ENCODE peak calls at places on chromosomes 2 and 18, in ten cellular contexts. A is iPS-NIHi11; F is amniotic epithelial cell; H is iPS DF 6.9; S is right lobe of liver; Z is left lung; Q is stimulated activated CD8-positive, alpha-beta memory T cell treated with anti-CD3 and anti-CD28 coated beads, Interleukin-12 subunit alpha, Interleukin-12 subunit beta, amount 100 ng/mL, for 1 hour; K is NCI-H2081; V is RCC 7860; M is naive thymus-derived CD4-positive, alpha-beta T cell. R is an unnamed sample.

GRCh38 chr18:52499018-52499417 is 159.0 kb downstream of the DCC start:
- DNase-seq in A (no peak), F (no peak), H (no peak), S (no peak), Z (no peak), Q (no peak), K (peak), V (peak), M (no peak), R (no peak)

GRCh38 chr18:41745166-41746049 is 209.6 kb upstream of the PIK3C3 start:
- DNase-seq in A (peak), F (peak), H (no peak), S (peak), Z (no peak), Q (no peak), K (peak), V (peak), M (no peak), R (peak)

GRCh38 chr18:11981633-11982366 is 493 bp downstream of the IMPA2 start:
- DNase-seq in A (no peak), F (no peak), H (no peak), S (peak), Z (peak), Q (no peak), K (peak), V (no peak), M (peak), R (no peak)

GRCh38 chr2:239985356-239985755 is 39.8 kb downstream of the NDUFA10 start:
- DNase-seq in A (no peak), F (peak), H (no peak), S (no peak), Z (no peak), Q (no peak), K (no peak), V (no peak), M (no peak), R (no peak)

GRCh38 chr2:86453838-86454237 is 12.7 kb downstream of the KDM3A start:
- DNase-seq in A (no peak), F (peak), H (no peak), S (no peak), Z (no peak), Q (no peak), K (peak), V (no peak), M (no peak), R (peak)

GRCh38 chr2:63047534-63048281 is 2.9 kb upstream of the OTX1 start:
- DNase-seq in A (no peak), F (no peak), H (no peak), S (no peak), Z (peak), Q (no peak), K (no peak), V (no peak), M (no peak), R (no peak)

GRCh38 chr18:46660955-46661749 is 4.1 kb upstream of the LOXHD1 start:
- DNase-seq in A (peak), F (peak), H (peak), S (no peak), Z (no peak), Q (no peak), K (peak), V (no peak), M (no peak), R (no peak)

GRCh38 chr2:45820048-45820447 is 168.6 kb downstream of the PRKCE start:
- DNase-seq in A (no peak), F (no peak), H (no peak), S (no peak), Z (no peak), Q (no peak), K (no peak), V (no peak), M (no peak), R (no peak)

GRCh38 chr2:238926761-238927611 is 79.1 kb downstream of the TWIST2 start:
- DNase-seq in A (no peak), F (no peak), H (no peak), S (peak), Z (no peak), Q (no peak), K (no peak), V (no peak), M (no peak), R (no peak)

GRCh38 chr2:28447943-28448737 is 47.7 kb upstream of the PLB1 start:
- DNase-seq in A (no peak), F (peak), H (no peak), S (no peak), Z (no peak), Q (no peak), K (no peak), V (peak), M (no peak), R (no peak)

GRCh38 chr2:127615511-127616166 is 30.3 kb upstream of the GPR17 start:
- DNase-seq in A (no peak), F (no peak), H (no peak), S (no peak), Z (no peak), Q (no peak), K (no peak), V (no peak), M (no peak), R (no peak)

GRCh38 chr2:188114014-188114413 is 177.7 kb upstream of the GULP1 start:
- DNase-seq in A (no peak), F (peak), H (no peak), S (no peak), Z (no peak), Q (no peak), K (no peak), V (no peak), M (no peak), R (no peak)

GRCh38 chr2:18432999-18433398 is 127.5 kb downstream of the RDH14 start:
- DNase-seq in A (no peak), F (peak), H (no peak), S (no peak), Z (no peak), Q (no peak), K (no peak), V (no peak), M (no peak), R (no peak)

GRCh38 chr2:163553601-163554000 is 182.2 kb downstream of the FIGN start:
- DNase-seq in A (no peak), F (no peak), H (no peak), S (no peak), Z (no peak), Q (no peak), K (peak), V (peak), M (no peak), R (no peak)

GRCh38 chr2:598043-598802 is 79.0 kb downstream of the TMEM18 start:
- DNase-seq in A (no peak), F (no peak), H (no peak), S (no peak), Z (no peak), Q (no peak), K (no peak), V (peak), M (no peak), R (no peak)

GRCh38 chr2:16798472-16798871 is 132.8 kb upstream of the CYRIA start:
- DNase-seq in A (no peak), F (no peak), H (no peak), S (no peak), Z (no peak), Q (no peak), K (no peak), V (no peak), M (no peak), R (no peak)

GRCh38 chr2:194346189-194346588 is 1310.8 kb upstream of the SLC39A10 start:
- DNase-seq in A (no peak), F (no peak), H (no peak), S (no peak), Z (no peak), Q (no peak), K (peak), V (no peak), M (no peak), R (peak)

GRCh38 chr2:67237288-67237687 is 159.8 kb upstream of the ETAA1 start:
- DNase-seq in A (no peak), F (no peak), H (no peak), S (no peak), Z (no peak), Q (no peak), K (no peak), V (no peak), M (no peak), R (peak)

GRCh38 chr2:85064927-85065630 is 68.1 kb upstream of the TCF7L1 start:
- DNase-seq in A (peak), F (no peak), H (no peak), S (no peak), Z (no peak), Q (no peak), K (no peak), V (no peak), M (no peak), R (peak)

GRCh38 chr2:8122506-8122898 is 559.4 kb upstream of the ID2 start:
- DNase-seq in A (no peak), F (no peak), H (no peak), S (no peak), Z (no peak), Q (no peak), K (no peak), V (no peak), M (no peak), R (no peak)

GRCh38 chr2:159908623-159909022 is 110.6 kb upstream of the CD302 start:
- DNase-seq in A (no peak), F (no peak), H (no peak), S (no peak), Z (no peak), Q (no peak), K (no peak), V (no peak), M (no peak), R (no peak)

GRCh38 chr2:181300600-181301291 is 156.4 kb upstream of the ITGA4 start:
- DNase-seq in A (no peak), F (peak), H (no peak), S (no peak), Z (no peak), Q (no peak), K (no peak), V (no peak), M (peak), R (no peak)

GRCh38 chr2:19911799-19912509 is 10.2 kb upstream of the TTC32 start:
- DNase-seq in A (no peak), F (peak), H (no peak), S (no peak), Z (no peak), Q (no peak), K (no peak), V (peak), M (no peak), R (no peak)

GRCh38 chr18:62732631-62733030 is 17.3 kb downstream of the PHLPP1 start:
- DNase-seq in A (no peak), F (peak), H (no peak), S (no peak), Z (no peak), Q (no peak), K (no peak), V (no peak), M (no peak), R (no peak)

GRCh38 chr2:74028290-74028689 is 43.6 kb downstream of the TET3 start:
- DNase-seq in A (no peak), F (no peak), H (no peak), S (no peak), Z (no peak), Q (no peak), K (no peak), V (no peak), M (no peak), R (no peak)

GRCh38 chr2:19577668-19578067 is 219.2 kb upstream of the OSR1 start:
- DNase-seq in A (no peak), F (peak), H (no peak), S (no peak), Z (no peak), Q (no peak), K (no peak), V (no peak), M (no peak), R (no peak)

GRCh38 chr2:156339866-156340265 is 7.3 kb upstream of the NR4A2 start:
- DNase-seq in A (no peak), F (no peak), H (no peak), S (no peak), Z (no peak), Q (no peak), K (no peak), V (no peak), M (no peak), R (no peak)

GRCh38 chr2:8680931-8681760 is 710 bp upstream of the ID2 start:
- DNase-seq in A (no peak), F (peak), H (no peak), S (peak), Z (peak), Q (no peak), K (peak), V (peak), M (peak), R (peak)

GRCh38 chr2:223868005-223868404 is 30.6 kb upstream of the AP1S3 start:
- DNase-seq in A (no peak), F (no peak), H (no peak), S (no peak), Z (no peak), Q (no peak), K (no peak), V (no peak), M (no peak), R (peak)

GRCh38 chr2:46960618-46961017 is 45.0 kb upstream of the MCFD2 start:
- DNase-seq in A (no peak), F (no peak), H (no peak), S (no peak), Z (no peak), Q (no peak), K (no peak), V (no peak), M (no peak), R (no peak)